ENCODE peak calls at places on chromosomes 1 and 21, in six cellular contexts. U, X, Y, N, F and T are unnamed samples.

GRCh38 chr1:225735252-225736149 is 42.1 kb upstream of the SRP9 start:
- DNase-seq in U (peak; percentile 37), X (no peak), N (no peak), F (peak; percentile 44), Y (peak; percentile 98), T (no peak)

GRCh38 chr1:167333114-167333513 is 112.4 kb downstream of the POU2F1 start:
- DNase-seq in F (no peak), X (no peak), Y (no peak), N (no peak), U (no peak), T (no peak)

GRCh38 chr1:21622466-21623315 is 46.5 kb downstream of the RAP1GAP start:
- DNase-seq in Y (no peak), F (peak; percentile 74), N (no peak), X (peak; percentile 51), U (no peak), T (peak; percentile 59)

GRCh38 chr1:4093856-4094565 is 193.9 kb upstream of the C1orf174 start:
- DNase-seq in F (no peak), U (no peak), X (no peak), N (no peak), Y (no peak), T (no peak)

GRCh38 chr1:6494627-6495026 is 3.2 kb upstream of the PLEKHG5 start:
- DNase-seq in U (no peak), X (no peak), Y (no peak), F (no peak), N (no peak), T (no peak)

GRCh38 chr1:95948023-95948422 is 714.0 kb downstream of the RWDD3 start:
- DNase-seq in Y (no peak), F (no peak), U (peak; percentile 81), N (no peak), X (no peak), T (no peak)

GRCh38 chr1:64838486-64838885 is 93.6 kb downstream of the RAVER2 start:
- DNase-seq in Y (no peak), U (no peak), N (no peak), F (no peak), X (no peak), T (no peak)

GRCh38 chr21:17513214-17514123 is 626 bp downstream of the CXADR start:
- DNase-seq in N (no peak), X (peak; percentile 35), F (peak; percentile 15), Y (no peak), U (peak; percentile 76), T (peak; percentile 36)

GRCh38 chr1:199226163-199226562 is 587.3 kb downstream of the PTPRC start:
- DNase-seq in U (no peak), N (no peak), Y (peak; percentile 75), F (no peak), X (no peak), T (no peak)

GRCh38 chr1:19368050-19368449 is 55.9 kb downstream of the SLC66A1 start:
- DNase-seq in F (no peak), X (no peak), N (no peak), U (no peak), Y (no peak), T (no peak)
- H3K79me1 ChIP-seq in F (peaks cover 2% of the 10 kb centered on the region), X (peaks cover 11% of the 10 kb centered on the region), N (peaks cover 15% of the 10 kb centered on the region), U (peaks cover 21% of the 10 kb centered on the region), Y (peaks cover 47% of the 10 kb centered on the region), T (peaks cover 13% of the 10 kb centered on the region)

GRCh38 chr1:24913274-24913604 is 16.8 kb downstream of the RUNX3 start:
- DNase-seq in N (no peak), X (no peak), Y (no peak), U (no peak), F (no peak), T (no peak)
- H4K8ac ChIP-seq in N (peak overlapping the region; percentile 31), X (no peak overlapping the region), Y (no peak overlapping the region), U (no peak overlapping the region), F (no peak overlapping the region), T (no peak overlapping the region)

GRCh38 chr1:78091886-78092285 is 46.1 kb downstream of the GIPC2 start:
- DNase-seq in X (no peak), Y (no peak), F (no peak), N (no peak), U (no peak), T (no peak)

GRCh38 chr1:78092686-78093085 is 46.9 kb downstream of the GIPC2 start:
- DNase-seq in U (peak; percentile 62), X (no peak), F (peak; percentile 69), Y (no peak), N (no peak), T (no peak)

GRCh38 chr1:78089015-78089414 is 43.2 kb downstream of the GIPC2 start:
- DNase-seq in F (peak; percentile 53), Y (no peak), X (no peak), N (no peak), U (no peak), T (no peak)

GRCh38 chr1:78090734-78091133 is 45.0 kb downstream of the GIPC2 start:
- DNase-seq in U (no peak), N (no peak), Y (no peak), X (no peak), F (no peak), T (no peak)

GRCh38 chr1:78091215-78091813 is 45.5 kb downstream of the GIPC2 start:
- DNase-seq in F (peak; percentile 33), Y (no peak), N (no peak), U (peak; percentile 6), X (no peak), T (peak; percentile 47)
- H3K79me1 ChIP-seq in F (no peaks in the 10 kb centered on the region), Y (no peaks in the 10 kb centered on the region), N (no peaks in the 10 kb centered on the region), U (no peaks in the 10 kb centered on the region), X (no peaks in the 10 kb centered on the region), T (no peaks in the 10 kb centered on the region)

GRCh38 chr1:28983509-28984310 is 69.3 kb downstream of the EPB41 start:
- DNase-seq in Y (no peak), F (no peak), X (peak; percentile 2), U (peak; percentile 86), N (no peak), T (peak; percentile 70)
- H4K8ac ChIP-seq in Y (no peak overlapping the region), F (no peak overlapping the region), X (no peak overlapping the region), U (no peak overlapping the region), N (no peak overlapping the region), T (no peak overlapping the region)

DNA sequence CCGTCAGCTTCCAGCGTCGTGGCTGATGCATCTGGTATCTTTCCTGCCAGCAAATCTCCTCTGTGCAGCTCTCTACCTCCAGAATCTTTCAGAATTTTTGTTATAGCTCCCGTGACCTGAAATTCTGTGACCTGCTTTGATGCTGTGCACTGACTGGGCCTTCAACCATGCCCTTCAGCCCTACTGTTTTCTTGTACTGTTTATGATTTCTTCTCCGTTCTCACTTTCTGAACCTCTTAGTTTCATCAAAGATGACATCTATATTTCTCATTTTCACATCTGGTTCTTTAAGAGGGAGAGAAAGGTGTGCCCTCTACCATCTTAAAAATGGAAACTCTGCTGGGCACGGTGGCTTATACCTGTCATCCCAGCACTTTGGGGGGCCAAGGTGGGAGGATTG is 5.7 kb downstream of the PRDM15 start:
- DNase-seq in F (no peak), U (no peak), X (no peak), Y (no peak), N (no peak), T (no peak)
- H3K79me1 ChIP-seq in F (peaks cover 2% of the 10 kb centered on the region), U (peaks cover 10% of the 10 kb centered on the region), X (peaks cover 5% of the 10 kb centered on the region), Y (peaks cover 18% of the 10 kb centered on the region), N (peaks cover 9% of the 10 kb centered on the region), T (peaks cover 3% of the 10 kb centered on the region)

DNA sequence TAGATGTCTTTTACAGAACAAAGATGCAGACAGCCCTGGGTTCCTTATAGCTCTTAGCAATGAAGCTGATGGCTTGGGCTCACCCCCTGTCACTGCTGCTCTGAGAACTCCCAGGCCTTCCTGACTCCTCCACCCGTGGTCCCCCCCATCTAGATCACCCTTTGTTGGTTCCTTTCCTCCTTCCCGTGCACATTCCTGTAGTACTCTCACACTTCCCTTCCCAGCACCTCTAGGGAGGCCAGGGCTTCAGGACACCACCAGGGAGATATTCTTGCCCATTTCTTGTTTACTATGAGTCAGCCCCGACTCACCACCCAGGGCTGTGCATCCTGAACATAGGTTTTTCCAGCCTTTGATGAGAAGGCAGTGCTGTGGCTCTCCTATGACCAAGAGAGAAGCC is 14.4 kb upstream of the NOS1AP start:
- DNase-seq in U (no peak), X (no peak), F (no peak), N (no peak), Y (peak; percentile 87), T (no peak)
- H4K8ac ChIP-seq in U (no peak overlapping the region), X (no peak overlapping the region), F (no peak overlapping the region), N (no peak overlapping the region), Y (no peak overlapping the region), T (no peak overlapping the region)

DNA sequence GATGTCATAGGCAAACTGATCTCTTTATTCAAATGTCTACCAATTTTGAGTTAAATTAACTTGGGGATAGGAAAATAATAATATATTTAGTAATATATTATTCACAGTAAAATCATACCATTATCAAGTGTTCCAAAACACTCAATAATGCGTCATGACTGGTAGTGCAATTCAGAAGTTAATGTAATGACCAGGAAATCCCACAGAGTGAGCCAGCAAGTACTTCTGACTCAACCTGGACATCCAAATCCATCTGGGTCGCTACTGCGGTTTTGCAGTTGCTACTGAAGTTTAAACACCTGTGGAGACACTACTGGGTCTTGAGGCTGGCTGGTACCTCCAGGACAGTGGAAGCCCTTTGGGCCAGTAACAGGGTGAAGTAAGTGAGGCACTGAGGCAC is 44.8 kb downstream of the DPYD start:
- DNase-seq in F (no peak), X (no peak), U (no peak), N (no peak), Y (peak; percentile 61), T (no peak)
- H3K79me1 ChIP-seq in F (no peaks in the 10 kb centered on the region), X (no peaks in the 10 kb centered on the region), U (no peaks in the 10 kb centered on the region), N (no peaks in the 10 kb centered on the region), Y (peaks cover 5% of the 10 kb centered on the region), T (no peaks in the 10 kb centered on the region)